ENCODE peak calls at places on chromosome 4, in nine cellular contexts. D is NCI-H2081, P is cardiac muscle cell, A is right cardiac atrium, W is esophagus squamous epithelium, J is AG08396, N is HEK293T, L is foreskin fibroblast, K is SW480. I is an unnamed sample.

GRCh38 chr4:25769251-25769650 is 93.5 kb downstream of the SEL1L3 start:
- DNase-seq in D (no peak), P (peak), A (peak), W (no peak), J (no peak), N (no peak), L (no peak), K (no peak), I (no peak)

GRCh38 chr4:143184217-143184502 is 557 bp upstream of the USP38 start:
- DNase-seq in D (peak), P (no peak), A (no peak), W (no peak), J (peak), N (no peak), L (no peak), K (peak), I (peak)

GRCh38 chr4:87174672-87175071 is 45.7 kb downstream of the KLHL8 start:
- DNase-seq in D (no peak), P (no peak), A (no peak), W (no peak), J (no peak), N (no peak), L (no peak), K (no peak), I (no peak)

GRCh38 chr4:56183344-56183959 is 203.8 kb downstream of the AASDH start:
- DNase-seq in D (no peak), P (no peak), A (no peak), W (no peak), J (no peak), N (no peak), L (no peak), K (no peak), I (no peak)

GRCh38 chr4:187499961-187500360 is 495.6 kb upstream of the ZFP42 start:
- DNase-seq in D (no peak), P (no peak), A (no peak), W (no peak), J (no peak), N (no peak), L (no peak), K (no peak), I (no peak)

GRCh38 chr4:142741995-142742394 is 104.1 kb downstream of the INPP4B start:
- DNase-seq in D (no peak), P (no peak), A (no peak), W (no peak), J (no peak), N (peak), L (no peak), K (no peak), I (no peak)

GRCh38 chr4:1407657-1408333 is 1.6 kb upstream of the NKX1-1 start:
- DNase-seq in D (no peak), P (no peak), A (no peak), W (no peak), J (peak), N (no peak), L (no peak), K (no peak), I (no peak)

GRCh38 chr4:155234206-155234605 is 25.8 kb downstream of the NPY2R start:
- DNase-seq in D (no peak), P (no peak), A (no peak), W (no peak), J (no peak), N (no peak), L (no peak), K (no peak), I (no peak)

GRCh38 chr4:47490550-47490949 is 5.5 kb downstream of the ATP10D start:
- DNase-seq in D (no peak), P (peak), A (no peak), W (no peak), J (no peak), N (peak), L (no peak), K (peak), I (no peak)

GRCh38 chr4:133624744-133625143 is 475.6 kb downstream of the PCDH10 start:
- DNase-seq in D (no peak), P (no peak), A (no peak), W (no peak), J (no peak), N (peak), L (no peak), K (no peak), I (peak)

GRCh38 chr4:27267435-27268355 is 407.1 kb downstream of the STIM2 start:
- DNase-seq in D (no peak), P (no peak), A (no peak), W (no peak), J (no peak), N (no peak), L (no peak), K (no peak), I (no peak)

GRCh38 chr4:144410230-144410783 is 235.6 kb upstream of the HHIP start:
- DNase-seq in D (no peak), P (no peak), A (no peak), W (no peak), J (no peak), N (no peak), L (no peak), K (no peak), I (no peak)

GRCh38 chr4:159006202-159006601 is 96.7 kb upstream of the RAPGEF2 start:
- DNase-seq in D (peak), P (no peak), A (no peak), W (no peak), J (no peak), N (no peak), L (peak), K (peak), I (no peak)

I was measured in NCI-H2171.